ENCODE peak calls at places on chromosomes 1 and 21, in five cellular contexts. One of them, this sample, is unnamed.

GRCh38 chr1:119613769-119614358 is 34.2 kb downstream of the ZNF697 start:
- DNase-seq in heart left ventricle: peak; percentile 86
- DNase-seq in DND-41: peak; percentile 78
- DNase-seq in cardiac muscle cell: peak; percentile 91
- DNase-seq in left ventricle myocardium inferior: peak; percentile 77
- DNase-seq in this sample: peak; percentile 88

GRCh38 chr21:46121286-46122221 is 23.6 kb downstream of the COL6A2 start:
- DNase-seq in heart left ventricle: peak; percentile 22
- DNase-seq in left ventricle myocardium inferior: peak; percentile 12
- DNase-seq in DND-41: no peak
- DNase-seq in cardiac muscle cell: no peak
- DNase-seq in this sample: peak; percentile 49

GRCh38 chr1:167968569-167968968 is 31.7 kb upstream of the MPC2 start:
- DNase-seq in cardiac muscle cell: no peak
- DNase-seq in heart left ventricle: no peak
- DNase-seq in left ventricle myocardium inferior: no peak
- DNase-seq in DND-41: no peak
- DNase-seq in this sample: no peak

GRCh38 chr1:230728710-230729392 is 14.9 kb upstream of the AGT start:
- DNase-seq in left ventricle myocardium inferior: peak; percentile 41
- DNase-seq in cardiac muscle cell: no peak
- DNase-seq in heart left ventricle: no peak
- DNase-seq in DND-41: no peak
- DNase-seq in this sample: peak; percentile 94

GRCh38 chr1:206589206-206589605 is 23.1 kb downstream of the EIF2D start:
- DNase-seq in left ventricle myocardium inferior: peak; percentile 26
- DNase-seq in DND-41: no peak
- DNase-seq in cardiac muscle cell: no peak
- DNase-seq in heart left ventricle: peak; percentile 48
- DNase-seq in this sample: no peak

GRCh38 chr1:47432071-47433036 is 5.5 kb upstream of the FOXD2 start:
- DNase-seq in left ventricle myocardium inferior: peak; percentile 71
- DNase-seq in cardiac muscle cell: peak; percentile 94
- DNase-seq in heart left ventricle: peak; percentile 68
- DNase-seq in DND-41: no peak
- DNase-seq in this sample: peak; percentile 68

GRCh38 chr1:41795205-41795762 is 123.4 kb downstream of the HIVEP3 start:
- DNase-seq in heart left ventricle: no peak
- DNase-seq in DND-41: no peak
- DNase-seq in cardiac muscle cell: peak; percentile 17
- DNase-seq in left ventricle myocardium inferior: no peak
- DNase-seq in this sample: no peak

GRCh38 chr1:243390315-243390875 is 134.6 kb downstream of the SDCCAG8 start:
- DNase-seq in left ventricle myocardium inferior: no peak
- DNase-seq in cardiac muscle cell: no peak
- DNase-seq in DND-41: no peak
- DNase-seq in heart left ventricle: no peak
- DNase-seq in this sample: no peak

GRCh38 chr1:19326748-19327065 is 14.6 kb downstream of the SLC66A1 start:
- DNase-seq in heart left ventricle: no peak
- DNase-seq in DND-41: no peak
- DNase-seq in left ventricle myocardium inferior: no peak
- DNase-seq in cardiac muscle cell: no peak
- DNase-seq in this sample: no peak

DNA sequence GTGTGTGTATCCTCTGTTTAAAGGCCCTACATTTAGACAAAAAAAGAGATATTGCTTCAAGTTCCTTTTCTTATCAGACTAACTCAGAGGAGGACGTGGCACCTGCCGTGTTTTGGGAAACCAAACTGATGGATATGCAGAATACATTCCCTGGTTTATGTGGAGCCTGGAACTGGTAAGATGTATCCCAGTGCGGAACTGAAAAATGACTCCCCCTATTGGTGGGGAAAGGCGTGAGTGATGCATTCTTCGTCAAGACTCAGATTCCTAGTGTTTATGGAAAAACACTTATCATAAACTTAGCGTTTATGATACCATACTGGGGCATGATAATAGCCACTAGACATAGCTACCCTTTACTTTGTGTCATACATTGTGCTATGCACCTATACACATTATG is 154.2 kb downstream of the ZNF326 start:
- DNase-seq in left ventricle myocardium inferior: no peak
- DNase-seq in DND-41: no peak
- DNase-seq in heart left ventricle: no peak
- DNase-seq in cardiac muscle cell: no peak
- DNase-seq in this sample: no peak
- TF ChIP-seq CTCF in left ventricle myocardium inferior: no peak
- TF ChIP-seq CTCF in DND-41: peak; percentile 27
- TF ChIP-seq CTCF in heart left ventricle: no peak
- TF ChIP-seq CTCF in cardiac muscle cell: no peak
- TF ChIP-seq CTCF in this sample: peak; percentile 18

GRCh38 chr1:27669876-27670275 is 2.1 kb downstream of the IFI6 start:
- DNase-seq in heart left ventricle: no peak
- DNase-seq in DND-41: no peak
- DNase-seq in cardiac muscle cell: no peak
- DNase-seq in left ventricle myocardium inferior: no peak
- DNase-seq in this sample: no peak
- H3K4me3 ChIP-seq in heart left ventricle: peak overlapping the region; percentile 78
- H3K4me3 ChIP-seq in DND-41: no peak overlapping the region
- H3K4me3 ChIP-seq in cardiac muscle cell: no peak overlapping the region
- H3K4me3 ChIP-seq in left ventricle myocardium inferior: peak overlapping the region; percentile 62
- H3K4me3 ChIP-seq in this sample: no peak overlapping the region

DNA sequence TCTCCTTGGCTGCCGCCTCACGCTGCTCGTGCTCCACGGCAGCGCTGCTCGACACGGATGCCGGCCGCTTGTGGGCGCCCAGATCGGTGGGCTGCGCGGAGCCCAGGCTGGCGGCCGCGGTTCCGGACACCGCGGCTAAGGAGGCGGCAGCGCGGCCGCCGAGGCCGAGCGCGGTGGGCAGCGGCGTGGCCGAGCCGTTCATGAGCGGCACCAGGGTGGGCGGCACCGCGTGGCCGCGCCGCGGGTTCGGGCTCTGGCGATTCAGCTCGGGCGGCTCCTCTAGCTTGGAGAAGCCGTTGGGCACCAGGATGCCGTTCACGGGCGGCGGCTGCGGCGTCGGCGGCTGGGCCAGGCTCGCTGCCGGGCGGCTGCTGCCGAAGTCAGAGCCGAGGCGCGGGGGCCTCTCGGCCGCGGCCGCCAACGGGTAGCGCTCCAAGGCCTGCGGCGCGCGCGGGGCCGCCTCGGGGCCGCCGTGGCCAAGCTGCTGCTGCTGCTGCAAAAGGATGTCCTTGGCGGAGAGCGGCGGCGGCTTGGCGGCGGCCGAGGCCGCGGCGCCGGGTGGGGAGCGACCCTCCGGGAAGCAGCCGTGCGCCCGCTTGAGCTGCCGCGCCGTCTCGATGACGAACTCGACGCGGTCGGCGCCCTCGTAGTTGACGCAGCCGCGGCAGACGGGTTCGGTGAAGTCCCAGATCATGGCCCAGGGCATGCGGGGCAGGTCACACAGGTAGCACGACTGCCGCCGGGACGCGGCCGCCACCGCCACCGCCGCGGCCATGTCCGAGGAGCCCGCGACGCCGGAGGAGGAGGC is 1.1 kb downstream of the IRF2BP2 start:
- DNase-seq in heart left ventricle: peak; percentile 41
- DNase-seq in DND-41: peak; percentile 66
- DNase-seq in cardiac muscle cell: peak; percentile 55
- DNase-seq in left ventricle myocardium inferior: peak; percentile 40
- DNase-seq in this sample: peak; percentile 60
- H3K4me1 ChIP-seq in heart left ventricle: peaks cover 19% of the 10 kb centered on the region
- H3K4me1 ChIP-seq in DND-41: peaks cover 69% of the 10 kb centered on the region
- H3K4me1 ChIP-seq in cardiac muscle cell: peaks cover 28% of the 10 kb centered on the region
- H3K4me1 ChIP-seq in left ventricle myocardium inferior: peaks cover 81% of the 10 kb centered on the region
- H3K4me1 ChIP-seq in this sample: no peaks in the 10 kb centered on the region

GRCh38 chr1:115467790-115468189 is 129.7 kb upstream of the NGF start:
- DNase-seq in left ventricle myocardium inferior: no peak
- DNase-seq in heart left ventricle: no peak
- DNase-seq in cardiac muscle cell: no peak
- DNase-seq in DND-41: no peak
- DNase-seq in this sample: no peak

GRCh38 chr1:115465802-115466363 is 127.8 kb upstream of the NGF start:
- DNase-seq in cardiac muscle cell: no peak
- DNase-seq in left ventricle myocardium inferior: no peak
- DNase-seq in heart left ventricle: no peak
- DNase-seq in DND-41: no peak
- DNase-seq in this sample: no peak

GRCh38 chr1:115467196-115467595 is 129.1 kb upstream of the NGF start:
- DNase-seq in heart left ventricle: no peak
- DNase-seq in left ventricle myocardium inferior: no peak
- DNase-seq in cardiac muscle cell: no peak
- DNase-seq in DND-41: no peak
- DNase-seq in this sample: no peak

GRCh38 chr1:115463347-115463746 is 125.3 kb upstream of the NGF start:
- DNase-seq in left ventricle myocardium inferior: no peak
- DNase-seq in cardiac muscle cell: peak; percentile 38
- DNase-seq in DND-41: no peak
- DNase-seq in heart left ventricle: no peak
- DNase-seq in this sample: no peak

GRCh38 chr1:115466433-115466832 is 128.4 kb upstream of the NGF start:
- DNase-seq in DND-41: no peak
- DNase-seq in cardiac muscle cell: no peak
- DNase-seq in heart left ventricle: no peak
- DNase-seq in left ventricle myocardium inferior: no peak
- DNase-seq in this sample: no peak
- TF ChIP-seq CTCF in DND-41: no peak
- TF ChIP-seq CTCF in cardiac muscle cell: peak; percentile 23
- TF ChIP-seq CTCF in heart left ventricle: no peak
- TF ChIP-seq CTCF in left ventricle myocardium inferior: peak; percentile 11
- TF ChIP-seq CTCF in this sample: no peak

DNA sequence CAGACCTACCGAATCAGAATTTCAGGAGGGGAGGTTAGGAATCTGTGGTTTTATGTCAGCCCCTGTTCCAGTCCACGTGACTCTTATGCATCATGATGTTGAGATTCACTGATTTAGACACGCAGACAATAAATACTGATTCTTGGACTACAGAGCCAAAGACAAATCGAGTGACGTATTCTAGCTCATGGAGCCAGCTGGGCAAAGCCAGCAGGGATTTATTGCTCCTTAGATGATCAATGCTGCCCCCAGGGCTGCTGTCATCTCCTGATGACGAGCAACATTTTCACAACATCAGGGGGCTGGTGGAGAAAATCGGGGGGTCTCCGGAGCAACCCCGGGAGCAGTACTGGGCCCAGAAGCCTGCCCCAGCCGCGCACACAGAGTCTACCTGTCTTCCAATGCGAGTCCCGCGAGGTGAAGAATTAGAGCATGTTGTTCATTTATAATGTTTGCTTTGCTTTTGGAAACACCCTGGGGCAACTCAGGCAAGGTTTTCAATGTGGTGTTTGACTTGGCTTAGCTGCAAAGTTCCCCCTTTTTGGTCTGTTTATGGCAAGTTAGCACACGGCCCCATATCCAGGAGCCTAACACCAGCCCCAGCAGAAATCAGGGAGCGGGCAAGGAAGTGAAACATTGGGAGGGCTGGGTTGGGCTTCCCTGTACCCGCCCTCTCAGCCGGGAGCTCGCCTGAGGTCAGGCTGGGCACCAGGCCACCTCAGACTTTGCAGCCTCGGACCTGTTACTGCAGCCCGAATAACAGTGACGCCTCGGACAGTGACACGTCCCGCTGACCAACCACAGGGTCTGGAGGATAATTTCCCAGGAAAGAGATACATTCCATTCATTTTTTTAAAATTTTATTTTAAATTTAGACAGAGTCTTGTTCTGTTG is 19.9 kb upstream of the CLDN14 start:
- DNase-seq in cardiac muscle cell: no peak
- DNase-seq in heart left ventricle: peak; percentile 48
- DNase-seq in left ventricle myocardium inferior: peak; percentile 31
- DNase-seq in DND-41: no peak
- DNase-seq in this sample: peak; percentile 94
- H3K4me3 ChIP-seq in cardiac muscle cell: no peak overlapping the region
- H3K4me3 ChIP-seq in heart left ventricle: no peak overlapping the region
- H3K4me3 ChIP-seq in left ventricle myocardium inferior: no peak overlapping the region
- H3K4me3 ChIP-seq in DND-41: no peak overlapping the region
- H3K4me3 ChIP-seq in this sample: peak overlapping the region; percentile 12

GRCh38 chr1:3466366-3467075 is 12.1 kb downstream of the ARHGEF16 start:
- DNase-seq in left ventricle myocardium inferior: no peak
- DNase-seq in heart left ventricle: peak; percentile 13
- DNase-seq in cardiac muscle cell: no peak
- DNase-seq in DND-41: no peak
- DNase-seq in this sample: no peak

GRCh38 chr1:3465935-3466321 is 11.5 kb downstream of the ARHGEF16 start:
- DNase-seq in cardiac muscle cell: no peak
- DNase-seq in DND-41: peak; percentile 35
- DNase-seq in left ventricle myocardium inferior: no peak
- DNase-seq in heart left ventricle: peak; percentile 14
- DNase-seq in this sample: no peak

GRCh38 chr1:3464649-3465025 is 10.2 kb downstream of the ARHGEF16 start:
- DNase-seq in cardiac muscle cell: no peak
- DNase-seq in DND-41: no peak
- DNase-seq in heart left ventricle: peak; percentile 13
- DNase-seq in left ventricle myocardium inferior: peak; percentile 11
- DNase-seq in this sample: no peak

GRCh38 chr1:3463891-3464648 is 9.6 kb downstream of the ARHGEF16 start:
- DNase-seq in heart left ventricle: peak; percentile 14
- DNase-seq in cardiac muscle cell: no peak
- DNase-seq in left ventricle myocardium inferior: peak; percentile 6
- DNase-seq in DND-41: no peak
- DNase-seq in this sample: peak; percentile 35

GRCh38 chr1:3465091-3465934 is 10.8 kb downstream of the ARHGEF16 start:
- DNase-seq in left ventricle myocardium inferior: peak; percentile 7
- DNase-seq in heart left ventricle: peak; percentile 17
- DNase-seq in cardiac muscle cell: no peak
- DNase-seq in DND-41: no peak
- DNase-seq in this sample: peak; percentile 45
- H3K4me1 ChIP-seq in left ventricle myocardium inferior: peaks cover 11% of the 10 kb centered on the region
- H3K4me1 ChIP-seq in heart left ventricle: no peaks in the 10 kb centered on the region
- H3K4me1 ChIP-seq in cardiac muscle cell: no peaks in the 10 kb centered on the region
- H3K4me1 ChIP-seq in DND-41: no peaks in the 10 kb centered on the region
- H3K4me1 ChIP-seq in this sample: no peaks in the 10 kb centered on the region

DNA sequence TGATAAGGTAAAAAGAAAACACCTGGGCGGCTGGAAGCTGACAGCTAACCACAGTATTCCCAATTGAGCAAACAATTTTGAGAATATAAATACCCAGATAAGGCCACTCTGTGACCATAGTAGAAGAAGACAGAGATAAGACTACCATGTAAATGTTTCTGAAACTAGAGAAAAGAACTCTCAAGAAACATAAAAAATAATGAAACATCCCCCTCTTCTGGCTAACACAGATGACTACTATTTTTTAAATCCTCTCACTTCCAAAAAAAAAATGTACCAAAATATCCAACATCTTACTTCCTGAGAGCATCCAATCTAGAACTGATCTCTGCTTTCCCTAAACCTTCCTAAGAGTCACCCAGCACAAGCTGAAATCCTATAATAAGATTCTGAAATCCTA is 125.9 kb downstream of the HFM1 start:
- DNase-seq in left ventricle myocardium inferior: no peak
- DNase-seq in heart left ventricle: no peak
- DNase-seq in cardiac muscle cell: no peak
- DNase-seq in DND-41: no peak
- DNase-seq in this sample: no peak
- TF ChIP-seq CTCF in left ventricle myocardium inferior: peak; percentile 22
- TF ChIP-seq CTCF in heart left ventricle: no peak
- TF ChIP-seq CTCF in cardiac muscle cell: peak; percentile 27
- TF ChIP-seq CTCF in DND-41: peak; percentile 51
- TF ChIP-seq CTCF in this sample: peak; percentile 17

DNA sequence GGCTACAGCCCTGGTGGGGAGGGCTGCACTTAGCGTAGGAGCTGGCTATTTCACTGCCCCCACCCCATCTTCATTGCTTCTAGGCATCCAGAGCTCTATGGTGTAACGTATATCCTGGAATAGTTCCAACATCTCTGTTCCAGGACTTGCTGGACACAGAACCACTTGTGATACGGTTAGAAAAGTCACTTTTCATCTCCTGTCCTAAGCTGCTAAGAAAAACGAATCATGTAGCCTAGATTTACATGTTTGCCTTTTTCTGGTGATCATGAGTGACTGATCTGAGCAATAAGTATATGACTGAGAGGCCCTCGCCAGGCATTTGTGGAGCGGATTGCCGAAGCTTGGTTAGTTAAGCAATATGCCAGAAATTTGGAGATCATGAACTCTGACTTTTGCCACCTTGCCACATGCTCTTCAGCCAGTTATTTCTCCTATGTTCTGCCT is 41.0 kb upstream of the SRP9 start:
- DNase-seq in heart left ventricle: no peak
- DNase-seq in left ventricle myocardium inferior: no peak
- DNase-seq in cardiac muscle cell: no peak
- DNase-seq in DND-41: no peak
- DNase-seq in this sample: no peak
- H3K4me3 ChIP-seq in heart left ventricle: no peak overlapping the region
- H3K4me3 ChIP-seq in left ventricle myocardium inferior: no peak overlapping the region
- H3K4me3 ChIP-seq in cardiac muscle cell: no peak overlapping the region
- H3K4me3 ChIP-seq in DND-41: no peak overlapping the region
- H3K4me3 ChIP-seq in this sample: no peak overlapping the region

This sample was measured in right lobe of liver.